ENCODE peak calls at places on chromosome 2, in seven cellular contexts. One of them, this sample, is unnamed.

GRCh38 chr2:174610243-174610995 is 12.8 kb upstream of the WIPF1 start:
- DNase-seq in transverse colon: no peak
- DNase-seq in A172: no peak
- DNase-seq in NCI-H1092: no peak
- DNase-seq in epithelial cell of esophagus: no peak
- DNase-seq in RKO: no peak
- DNase-seq in cardiac fibroblast: no peak
- DNase-seq in this sample: no peak

GRCh38 chr2:100731535-100731981 is 88.4 kb upstream of the NPAS2 start:
- DNase-seq in A172: peak
- DNase-seq in cardiac fibroblast: peak
- DNase-seq in RKO: peak
- DNase-seq in epithelial cell of esophagus: peak
- DNase-seq in transverse colon: no peak
- DNase-seq in NCI-H1092: no peak
- DNase-seq in this sample: peak

GRCh38 chr2:171858397-171858958 is 35.6 kb downstream of the SLC25A12 start:
- DNase-seq in epithelial cell of esophagus: no peak
- DNase-seq in A172: no peak
- DNase-seq in transverse colon: no peak
- DNase-seq in RKO: no peak
- DNase-seq in NCI-H1092: no peak
- DNase-seq in cardiac fibroblast: peak
- DNase-seq in this sample: no peak

GRCh38 chr2:175662335-175662734 is 339.7 kb downstream of the LNPK start:
- DNase-seq in NCI-H1092: no peak
- DNase-seq in transverse colon: no peak
- DNase-seq in RKO: no peak
- DNase-seq in epithelial cell of esophagus: no peak
- DNase-seq in A172: no peak
- DNase-seq in cardiac fibroblast: no peak
- DNase-seq in this sample: no peak

GRCh38 chr2:9112079-9112721 is 94.4 kb upstream of the ASAP2 start:
- DNase-seq in epithelial cell of esophagus: peak
- DNase-seq in RKO: peak
- DNase-seq in A172: peak
- DNase-seq in NCI-H1092: no peak
- DNase-seq in transverse colon: no peak
- DNase-seq in cardiac fibroblast: peak
- DNase-seq in this sample: no peak

GRCh38 chr2:63661076-63661475 is 72.3 kb downstream of the MDH1 start:
- DNase-seq in RKO: peak
- DNase-seq in epithelial cell of esophagus: peak
- DNase-seq in transverse colon: no peak
- DNase-seq in cardiac fibroblast: peak
- DNase-seq in A172: peak
- DNase-seq in NCI-H1092: no peak
- DNase-seq in this sample: no peak

GRCh38 chr2:88090446-88091283 is 23.0 kb downstream of the SMYD1 start:
- DNase-seq in RKO: no peak
- DNase-seq in A172: no peak
- DNase-seq in NCI-H1092: no peak
- DNase-seq in transverse colon: no peak
- DNase-seq in epithelial cell of esophagus: no peak
- DNase-seq in cardiac fibroblast: no peak
- DNase-seq in this sample: no peak

GRCh38 chr2:189412330-189412953 is 28.8 kb upstream of the WDR75 start:
- DNase-seq in A172: peak
- DNase-seq in NCI-H1092: no peak
- DNase-seq in RKO: peak
- DNase-seq in transverse colon: peak
- DNase-seq in epithelial cell of esophagus: peak
- DNase-seq in cardiac fibroblast: peak
- DNase-seq in this sample: peak

GRCh38 chr2:26606847-26607190 is 34.3 kb downstream of the CIB4 start:
- DNase-seq in A172: no peak
- DNase-seq in cardiac fibroblast: no peak
- DNase-seq in RKO: no peak
- DNase-seq in transverse colon: no peak
- DNase-seq in epithelial cell of esophagus: peak
- DNase-seq in NCI-H1092: no peak
- DNase-seq in this sample: no peak

GRCh38 chr2:205868773-205869333 is 186.6 kb downstream of the NRP2 start:
- DNase-seq in cardiac fibroblast: peak
- DNase-seq in NCI-H1092: no peak
- DNase-seq in A172: peak
- DNase-seq in epithelial cell of esophagus: peak
- DNase-seq in transverse colon: no peak
- DNase-seq in RKO: no peak
- DNase-seq in this sample: no peak

GRCh38 chr2:211435331-211435730 is 878.9 kb downstream of the CPS1 start:
- DNase-seq in A172: no peak
- DNase-seq in epithelial cell of esophagus: no peak
- DNase-seq in RKO: no peak
- DNase-seq in transverse colon: no peak
- DNase-seq in cardiac fibroblast: no peak
- DNase-seq in NCI-H1092: no peak
- DNase-seq in this sample: no peak

GRCh38 chr2:96636772-96637171 is 1.3 kb downstream of the KANSL3 start:
- DNase-seq in RKO: peak
- DNase-seq in transverse colon: peak
- DNase-seq in cardiac fibroblast: no peak
- DNase-seq in A172: no peak
- DNase-seq in epithelial cell of esophagus: peak
- DNase-seq in NCI-H1092: no peak
- DNase-seq in this sample: no peak

GRCh38 chr2:43024515-43024962 is 201.9 kb downstream of the ZFP36L2 start:
- DNase-seq in epithelial cell of esophagus: peak
- DNase-seq in A172: peak
- DNase-seq in NCI-H1092: no peak
- DNase-seq in RKO: no peak
- DNase-seq in cardiac fibroblast: peak
- DNase-seq in transverse colon: peak
- DNase-seq in this sample: peak

GRCh38 chr2:111250448-111251030 is 129.8 kb downstream of the BCL2L11 start:
- DNase-seq in A172: no peak
- DNase-seq in transverse colon: no peak
- DNase-seq in cardiac fibroblast: peak
- DNase-seq in NCI-H1092: no peak
- DNase-seq in RKO: no peak
- DNase-seq in epithelial cell of esophagus: no peak
- DNase-seq in this sample: no peak

GRCh38 chr2:68250196-68250595 is 2.1 kb downstream of the PPP3R1 start:
- DNase-seq in A172: no peak
- DNase-seq in epithelial cell of esophagus: no peak
- DNase-seq in cardiac fibroblast: no peak
- DNase-seq in RKO: no peak
- DNase-seq in transverse colon: no peak
- DNase-seq in NCI-H1092: no peak
- DNase-seq in this sample: no peak

GRCh38 chr2:79511320-79511951 is 1.4 kb upstream of the CTNNA2 start:
- DNase-seq in RKO: peak
- DNase-seq in A172: peak
- DNase-seq in cardiac fibroblast: peak
- DNase-seq in transverse colon: peak
- DNase-seq in epithelial cell of esophagus: peak
- DNase-seq in NCI-H1092: no peak
- DNase-seq in this sample: peak

This sample was measured in NCI-H460.